ENCODE peak calls at places on chromosome 1, in four cellular contexts. One of them, this sample, is unnamed.

GRCh38 chr1:89605692-89606091 is 27.2 kb upstream of the LRRC8C start:
- DNase-seq in effector CD4-positive, alpha-beta T cell: no peak
- DNase-seq in HT1080: peak
- DNase-seq in GM10248: no peak
- DNase-seq in this sample: peak

GRCh38 chr1:27137022-27137542 is 17.8 kb downstream of the SLC9A1 start:
- DNase-seq in effector CD4-positive, alpha-beta T cell: peak
- DNase-seq in HT1080: no peak
- DNase-seq in GM10248: peak
- DNase-seq in this sample: no peak

GRCh38 chr1:5983361-5984103 is 8.7 kb downstream of the NPHP4 start:
- DNase-seq in effector CD4-positive, alpha-beta T cell: no peak
- DNase-seq in HT1080: peak
- DNase-seq in GM10248: no peak
- DNase-seq in this sample: no peak

GRCh38 chr1:231931846-231932454 is 305.4 kb downstream of the DISC1 start:
- DNase-seq in effector CD4-positive, alpha-beta T cell: no peak
- DNase-seq in HT1080: peak
- DNase-seq in GM10248: peak
- DNase-seq in this sample: no peak

GRCh38 chr1:199970125-199970524 is 57.4 kb upstream of the NR5A2 start:
- DNase-seq in effector CD4-positive, alpha-beta T cell: no peak
- DNase-seq in HT1080: no peak
- DNase-seq in GM10248: no peak
- DNase-seq in this sample: no peak

GRCh38 chr1:27137544-27138075 is 17.3 kb downstream of the SLC9A1 start:
- DNase-seq in effector CD4-positive, alpha-beta T cell: no peak
- DNase-seq in HT1080: no peak
- DNase-seq in GM10248: no peak
- DNase-seq in this sample: no peak

GRCh38 chr1:193569696-193570269 is 383.4 kb upstream of the B3GALT2 start:
- DNase-seq in effector CD4-positive, alpha-beta T cell: no peak
- DNase-seq in HT1080: peak
- DNase-seq in GM10248: no peak
- DNase-seq in this sample: peak

GRCh38 chr1:2230781-2231666 is 2.9 kb downstream of the SKI start:
- DNase-seq in effector CD4-positive, alpha-beta T cell: peak
- DNase-seq in HT1080: peak
- DNase-seq in GM10248: no peak
- DNase-seq in this sample: no peak

GRCh38 chr1:77283701-77284425 is 2.0 kb downstream of the AK5 start:
- DNase-seq in effector CD4-positive, alpha-beta T cell: no peak
- DNase-seq in HT1080: no peak
- DNase-seq in GM10248: no peak
- DNase-seq in this sample: no peak

GRCh38 chr1:53968125-53968513 is 22.0 kb downstream of the LRRC42 start:
- DNase-seq in effector CD4-positive, alpha-beta T cell: no peak
- DNase-seq in HT1080: peak
- DNase-seq in GM10248: no peak
- DNase-seq in this sample: no peak

GRCh38 chr1:57118948-57119637 is 153.3 kb upstream of the C8B start:
- DNase-seq in effector CD4-positive, alpha-beta T cell: no peak
- DNase-seq in HT1080: no peak
- DNase-seq in GM10248: no peak
- DNase-seq in this sample: no peak

GRCh38 chr1:161225178-161225533 is 704 bp upstream of the TOMM40L start:
- DNase-seq in effector CD4-positive, alpha-beta T cell: no peak
- DNase-seq in HT1080: no peak
- DNase-seq in GM10248: no peak
- DNase-seq in this sample: no peak

GRCh38 chr1:109821221-109821669 is 57.5 kb upstream of the EPS8L3 start:
- DNase-seq in effector CD4-positive, alpha-beta T cell: no peak
- DNase-seq in HT1080: peak
- DNase-seq in GM10248: peak
- DNase-seq in this sample: peak